ENCODE peak calls at places on chromosomes 16 and 17, in seven cellular contexts. T is lower lobe of right lung, Y is kidney epithelial cell, P is upper lobe of right lung, Z is AG09309, H is ovary, S is epithelial cell of esophagus. G is an unnamed sample.

GRCh38 chr17:66365903-66366302 is 63.5 kb downstream of the PRKCA start:
- DNase-seq in Z (no peak), Y (no peak), T (no peak), P (no peak), H (no peak), S (no peak), G (no peak)

GRCh38 chr17:43734376-43734775 is 24.2 kb downstream of the SOST start:
- DNase-seq in Z (peak; percentile 85), T (no peak), P (no peak), Y (no peak), S (peak; percentile 28), H (no peak), G (peak; percentile 48)

GRCh38 chr17:2057714-2058520 is 3.0 kb downstream of the HIC1 start:
- DNase-seq in H (no peak), T (no peak), P (no peak), Y (no peak), Z (no peak), S (no peak), G (no peak)

GRCh38 chr17:39863918-39864746 is at the start of gene IKZF3:
- DNase-seq in H (no peak), S (peak; percentile 72), P (peak; percentile 93), Z (no peak), T (peak; percentile 87), Y (peak; percentile 18), G (no peak)

GRCh38 chr17:74051348-74051747 is 152.1 kb upstream of the RPL38 start:
- DNase-seq in Y (no peak), S (no peak), T (no peak), H (no peak), Z (no peak), P (no peak), G (no peak)

GRCh38 chr16:70253291-70254094 is 1.8 kb upstream of the EXOSC6 start:
- DNase-seq in S (peak; percentile 58), Z (no peak), T (no peak), P (no peak), H (no peak), Y (no peak), G (no peak)

GRCh38 chr17:27896656-27897055 is 3.5 kb upstream of the LYRM9 start:
- DNase-seq in H (no peak), Y (no peak), S (no peak), T (no peak), P (no peak), Z (no peak), G (no peak)

GRCh38 chr16:84042879-84043485 is 387 bp upstream of the SLC38A8 start:
- DNase-seq in Z (no peak), P (no peak), H (no peak), S (peak; percentile 29), Y (no peak), T (peak; percentile 38), G (no peak)

GRCh38 chr17:82300707-82301270 is 16.6 kb downstream of the CD7 start:
- DNase-seq in Z (no peak), P (peak; percentile 85), S (peak; percentile 62), Y (no peak), H (peak; percentile 54), T (peak; percentile 82), G (no peak)

GRCh38 chr17:79482719-79483118 is 128.1 kb downstream of the RBFOX3 start:
- DNase-seq in Z (no peak), Y (no peak), T (no peak), S (no peak), H (no peak), P (no peak), G (no peak)

GRCh38 chr17:41654134-41654907 is 29.9 kb upstream of the KRT17 start:
- DNase-seq in T (peak; percentile 91), P (peak; percentile 92), S (peak; percentile 100), Y (no peak), H (no peak), Z (no peak), G (no peak)

GRCh38 chr16:89560413-89561194 is at the start of gene RPL13:
- DNase-seq in T (peak; percentile 98), P (peak; percentile 97), Y (peak; percentile 74), S (peak; percentile 97), Z (peak; percentile 76), H (peak; percentile 95), G (peak; percentile 66)

GRCh38 chr17:29469251-29469650 is 79.1 kb downstream of the TAOK1 start:
- DNase-seq in Y (no peak), Z (no peak), H (no peak), T (no peak), S (no peak), P (no peak), G (no peak)

GRCh38 chr17:14308636-14308964 is 7.7 kb downstream of the HS3ST3B1 start:
- DNase-seq in P (no peak), H (no peak), S (no peak), T (no peak), Y (no peak), Z (no peak), G (no peak)

GRCh38 chr16:7976125-7976524 is 614.2 kb downstream of the TMEM114 start:
- DNase-seq in P (no peak), T (no peak), Y (no peak), S (no peak), Z (no peak), H (no peak), G (no peak)

GRCh38 chr17:75001915-75002843 is 10.3 kb upstream of the MRPL58 start:
- DNase-seq in H (no peak), Y (no peak), T (no peak), Z (no peak), S (no peak), P (no peak), G (no peak)

GRCh38 chr17:1486802-1487695 is 5.4 kb downstream of the MYO1C start:
- DNase-seq in P (peak; percentile 93), Y (no peak), H (peak; percentile 73), T (peak; percentile 90), Z (no peak), S (peak; percentile 82), G (no peak)

GRCh38 chr17:43599835-43600234 is 53.7 kb upstream of the ETV4 start:
- DNase-seq in T (no peak), S (peak; percentile 88), Y (peak; percentile 57), P (no peak), Z (peak; percentile 70), H (no peak), G (no peak)

GRCh38 chr17:74203439-74204240 is at the start of gene RPL38:
- DNase-seq in Z (peak; percentile 89), S (peak; percentile 98), T (peak; percentile 95), Y (peak; percentile 91), H (peak; percentile 96), P (peak; percentile 94), G (peak; percentile 82)

GRCh38 chr17:40963838-40964237 is 2.9 kb downstream of the KRT39 start:
- DNase-seq in H (no peak), Z (no peak), T (no peak), S (peak; percentile 72), Y (no peak), P (no peak), G (no peak)

GRCh38 chr16:11495066-11495407 is 91.7 kb downstream of the LITAF start:
- DNase-seq in P (no peak), H (no peak), Y (no peak), S (no peak), Z (no peak), T (no peak), G (no peak)

GRCh38 chr17:79739148-79740062 is 8.7 kb downstream of the ENPP7 start:
- DNase-seq in T (no peak), P (no peak), H (no peak), Y (no peak), S (no peak), Z (no peak), G (no peak)

DNA sequence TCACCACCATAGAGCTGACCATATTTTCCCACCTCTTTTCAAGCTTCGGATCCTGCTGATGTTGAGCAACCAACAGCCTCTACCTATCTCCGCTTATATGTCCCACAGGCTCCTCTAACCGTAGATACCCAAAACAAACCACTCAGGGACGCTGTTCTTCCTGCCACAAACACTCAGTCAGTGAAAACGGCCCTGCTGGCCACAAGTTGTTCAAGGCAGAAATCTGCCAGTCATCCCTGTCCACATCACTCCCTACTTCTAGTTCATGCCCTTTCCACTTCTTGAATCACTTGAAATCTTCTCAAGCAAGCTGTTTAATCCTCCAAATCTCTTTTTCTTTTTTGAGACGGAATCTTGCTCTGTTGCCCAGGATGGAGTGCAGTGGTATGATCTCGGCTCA is 7.9 kb downstream of the RABEP2 start:
- DNase-seq in T (no peak), P (no peak), Z (no peak), Y (no peak), S (no peak), H (no peak), G (no peak)
- TF ChIP-seq CTCF in T (no peak), P (no peak), Z (no peak), Y (no peak), S (no peak), H (no peak), G (no peak)

DNA sequence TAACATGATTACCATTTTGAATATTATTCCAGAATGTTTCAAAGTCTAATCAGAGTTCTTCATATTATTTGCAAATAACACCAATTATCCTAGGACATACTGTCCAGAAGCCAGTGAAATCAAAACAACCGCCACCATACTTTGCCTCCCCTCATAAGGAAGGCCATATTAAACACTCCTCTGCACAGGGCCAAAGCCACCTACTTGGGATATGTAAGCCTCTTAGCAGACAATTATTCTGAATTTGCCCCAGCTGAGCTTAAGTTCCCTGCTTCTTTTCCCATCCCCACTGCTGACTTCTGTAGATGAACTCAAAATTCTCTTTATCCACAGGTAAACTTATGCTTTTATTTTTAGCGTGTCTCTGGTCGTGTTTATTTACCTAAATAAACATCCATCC is 374.0 kb downstream of the KIF2B start:
- DNase-seq in H (no peak), Z (no peak), P (no peak), Y (no peak), S (no peak), T (no peak), G (no peak)
- TF ChIP-seq CTCF in H (no peak), Z (no peak), P (no peak), Y (no peak), S (no peak), T (no peak), G (no peak)

GRCh38 chr17:10697092-10698081 is at the start of the genes ADPRM and SCO1:
- DNase-seq in H (peak; percentile 91), T (peak; percentile 97), Y (peak; percentile 79), P (peak; percentile 97), Z (peak; percentile 69), S (peak; percentile 95), G (peak; percentile 60)
- TF ChIP-seq CTCF in H (peak; percentile 17), T (peak; percentile 60), Y (peak; percentile 48), P (peak; percentile 57), Z (peak; percentile 53), S (peak; percentile 51), G (peak; percentile 60)

DNA sequence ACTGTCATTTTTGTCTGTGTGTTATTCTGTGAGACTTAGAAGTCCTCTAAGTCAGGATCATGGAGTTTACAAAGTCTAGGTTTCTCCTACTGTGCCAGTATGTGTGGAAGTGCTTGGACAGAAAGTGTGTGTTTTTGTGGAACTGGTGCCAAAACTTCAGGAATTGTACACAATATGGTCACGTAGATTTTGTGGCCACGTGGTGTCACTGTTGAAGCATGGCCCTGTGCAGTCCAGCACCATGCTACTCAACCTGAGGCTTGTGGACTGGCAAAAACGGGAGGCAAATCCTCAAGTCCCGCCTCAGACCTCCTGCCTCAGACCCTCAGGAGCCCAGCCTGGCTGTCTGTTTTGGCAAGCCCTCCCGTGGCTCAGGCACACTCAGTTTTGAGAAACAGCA is 16.7 kb upstream of the ALKBH5 start:
- DNase-seq in T (no peak), Z (no peak), H (no peak), S (no peak), Y (no peak), P (no peak), G (no peak)
- TF ChIP-seq CTCF in T (no peak), Z (no peak), H (no peak), S (peak; percentile 31), Y (no peak), P (no peak), G (no peak)